ENCODE peak calls at places on chromosomes 3 and 15, in five cellular contexts. I is fibroblast of the aortic adventitia, Z is Karpas-422, S is adipocyte, M is body of pancreas. K is an unnamed sample.

GRCh38 chr3:45942051-45942825 is 1.0 kb upstream of the CXCR6 start:
- DNase-seq in I (no peak), S (no peak), Z (no peak), M (no peak), K (peak)

GRCh38 chr15:74458473-74458872 is 2.5 kb downstream of the UBL7 start:
- DNase-seq in M (no peak), I (no peak), S (no peak), Z (no peak), K (no peak)

GRCh38 chr3:78765671-78766485 is 1001.9 kb downstream of the ROBO1 start:
- DNase-seq in Z (no peak), S (peak), M (no peak), I (no peak), K (no peak)

GRCh38 chr3:44845528-44846520 is 15.9 kb upstream of the TMEM42 start:
- DNase-seq in Z (peak), I (peak), M (no peak), S (peak), K (no peak)

GRCh38 chr3:107212709-107213664 is 164.3 kb upstream of the CCDC54 start:
- DNase-seq in M (no peak), Z (no peak), S (no peak), I (peak), K (no peak)

GRCh38 chr15:86797135-86797534 is 717.5 kb downstream of the AGBL1 start:
- DNase-seq in S (no peak), I (no peak), Z (no peak), M (no peak), K (no peak)

GRCh38 chr15:87827126-87827525 is 429.4 kb downstream of the NTRK3 start:
- DNase-seq in S (peak), I (peak), Z (no peak), M (no peak), K (no peak)

GRCh38 chr3:192281207-192281880 is 446.0 kb downstream of the FGF12 start:
- DNase-seq in M (no peak), I (no peak), S (no peak), Z (no peak), K (no peak)

GRCh38 chr15:74956648-74957300 is at the start of gene RPP25:
- DNase-seq in M (peak), Z (peak), I (peak), S (peak), K (no peak)

GRCh38 chr3:144687862-144688261 is 716.2 kb downstream of the DIPK2A start:
- DNase-seq in Z (peak), S (no peak), M (no peak), I (peak), K (peak)

GRCh38 chr3:155065537-155065936 is 14.6 kb upstream of the MME start:
- DNase-seq in I (peak), M (no peak), S (peak), Z (no peak), K (no peak)

GRCh38 chr3:189914799-189915198 is 205.9 kb downstream of the P3H2 start:
- DNase-seq in M (no peak), I (peak), Z (no peak), S (peak), K (no peak)

GRCh38 chr15:66738595-66738994 is 36.6 kb downstream of the SMAD6 start:
- DNase-seq in I (no peak), S (no peak), Z (no peak), M (no peak), K (no peak)

GRCh38 chr3:150059729-150060128 is 89.0 kb upstream of the PFN2 start:
- DNase-seq in I (no peak), Z (no peak), M (no peak), S (no peak), K (no peak)

GRCh38 chr3:156037356-156037755 is 83.0 kb upstream of the KCNAB1 start:
- DNase-seq in I (no peak), S (no peak), M (no peak), Z (no peak), K (no peak)

GRCh38 chr15:40937762-40938529 is 8.8 kb downstream of the DLL4 start:
- DNase-seq in I (no peak), M (no peak), S (no peak), Z (peak), K (no peak)

GRCh38 chr3:62149962-62150361 is 223.4 kb downstream of the FEZF2 start:
- DNase-seq in M (no peak), S (peak), I (peak), Z (no peak), K (peak)

GRCh38 chr15:64845183-64845611 is 3.5 kb downstream of the PLEKHO2 start:
- DNase-seq in Z (no peak), S (no peak), M (no peak), I (peak), K (peak)

GRCh38 chr3:177836671-177837070 is 639.4 kb upstream of the TBL1XR1 start:
- DNase-seq in M (no peak), S (no peak), Z (no peak), I (peak), K (no peak)

GRCh38 chr15:85583404-85584390 is 203.3 kb downstream of the AKAP13 start:
- DNase-seq in M (no peak), I (peak), Z (peak), S (no peak), K (peak)

GRCh38 chr3:45656575-45657363 is 32.4 kb upstream of the SACM1L start:
- DNase-seq in M (peak), Z (peak), I (peak), S (peak), K (peak)

GRCh38 chr15:77032647-77033416 is 37.9 kb downstream of the PSTPIP1 start:
- DNase-seq in Z (no peak), S (no peak), M (peak), I (no peak), K (no peak)

GRCh38 chr3:13389378-13389777 is 30.7 kb downstream of the NUP210 start:
- DNase-seq in M (no peak), I (no peak), Z (no peak), S (no peak), K (no peak)

GRCh38 chr3:39150170-39150802 is 3.1 kb downstream of the CSRNP1 start:
- DNase-seq in S (peak), Z (peak), M (no peak), I (no peak), K (no peak)

GRCh38 chr3:11629716-11630115 is 14.0 kb downstream of the VGLL4 start:
- DNase-seq in S (peak), M (no peak), Z (no peak), I (peak), K (no peak)

DNA sequence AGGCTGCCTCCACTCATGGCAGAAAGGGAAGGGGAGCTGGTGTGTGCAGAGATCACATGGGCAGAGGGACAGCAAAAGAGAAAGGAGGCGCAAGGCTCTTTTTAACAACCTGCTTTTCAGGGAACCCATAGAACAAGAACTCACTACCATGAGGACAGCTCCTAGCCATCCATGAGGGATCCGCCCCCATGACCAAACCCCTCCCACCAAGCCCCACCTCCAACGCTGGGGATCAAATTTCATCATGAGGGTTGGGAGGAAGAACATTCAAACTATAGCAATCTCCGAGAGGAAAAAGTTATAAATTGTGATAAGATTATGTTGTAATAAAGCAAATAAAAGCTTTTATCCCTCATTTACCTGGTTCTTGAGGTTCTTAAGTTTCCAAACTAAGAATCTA is 84.7 kb upstream of the LMCD1 start:
- DNase-seq in M (peak), Z (peak), I (peak), S (peak), K (peak)
- H3K4me3 ChIP-seq in M (no peak), Z (no peak), I (no peak), S (no peak), K (no peak)

GRCh38 chr3:131349946-131350347 is 31.6 kb upstream of the NUDT16 start:
- DNase-seq in M (no peak), S (peak), I (peak), Z (no peak), K (peak)
- H3K4me3 ChIP-seq in M (no peak), S (no peak), I (no peak), Z (no peak), K (no peak)

GRCh38 chr15:68820589-68821189 is at the start of gene ANP32A:
- DNase-seq in S (peak), Z (peak), M (peak), I (peak), K (peak)

GRCh38 chr15:68821190-68821897 is 649 bp upstream of the ANP32A start:
- DNase-seq in I (no peak), S (peak), M (no peak), Z (peak), K (no peak)

GRCh38 chr15:68822818-68823217 is 2.1 kb upstream of the ANP32A start:
- DNase-seq in Z (no peak), M (no peak), S (no peak), I (no peak), K (no peak)

GRCh38 chr15:68821898-68822380 is 1.2 kb upstream of the ANP32A start:
- DNase-seq in M (no peak), S (peak), Z (peak), I (peak), K (peak)

DNA sequence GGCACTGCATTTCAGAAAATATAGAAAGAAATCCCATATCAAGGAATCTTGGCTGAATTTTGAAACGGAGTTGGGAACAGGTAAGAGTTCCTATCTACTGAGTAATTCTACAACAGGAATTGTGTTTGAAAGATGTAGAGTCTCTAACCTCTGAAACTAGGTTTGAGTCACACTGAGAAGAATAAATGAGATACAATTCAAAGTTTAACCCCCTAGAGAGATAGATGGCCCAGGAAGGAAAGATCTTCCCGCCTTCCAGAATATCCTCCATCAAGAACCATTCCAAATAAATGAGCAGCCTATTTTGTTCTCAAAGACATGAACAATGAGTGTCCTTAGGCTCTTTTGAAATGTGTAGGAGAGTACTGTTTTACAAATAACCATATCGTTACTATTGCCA is 2.9 kb upstream of the ANP32A start:
- DNase-seq in Z (no peak), M (no peak), I (no peak), S (no peak), K (no peak)
- H3K4me3 ChIP-seq in Z (no peak), M (no peak), I (no peak), S (no peak), K (no peak)

GRCh38 chr15:70089692-70089971 is 8.1 kb downstream of the TLE3 start:
- DNase-seq in M (no peak), S (no peak), I (no peak), Z (no peak), K (no peak)
- H3K4me3 ChIP-seq in M (no peak), S (peak), I (no peak), Z (no peak), K (no peak)

GRCh38 chr15:29103825-29104565 is 165.6 kb downstream of the NSMCE3 start:
- DNase-seq in M (peak), S (peak), I (peak), Z (peak), K (no peak)
- H3K4me3 ChIP-seq in M (no peak), S (peak), I (peak), Z (no peak), K (no peak)

DNA sequence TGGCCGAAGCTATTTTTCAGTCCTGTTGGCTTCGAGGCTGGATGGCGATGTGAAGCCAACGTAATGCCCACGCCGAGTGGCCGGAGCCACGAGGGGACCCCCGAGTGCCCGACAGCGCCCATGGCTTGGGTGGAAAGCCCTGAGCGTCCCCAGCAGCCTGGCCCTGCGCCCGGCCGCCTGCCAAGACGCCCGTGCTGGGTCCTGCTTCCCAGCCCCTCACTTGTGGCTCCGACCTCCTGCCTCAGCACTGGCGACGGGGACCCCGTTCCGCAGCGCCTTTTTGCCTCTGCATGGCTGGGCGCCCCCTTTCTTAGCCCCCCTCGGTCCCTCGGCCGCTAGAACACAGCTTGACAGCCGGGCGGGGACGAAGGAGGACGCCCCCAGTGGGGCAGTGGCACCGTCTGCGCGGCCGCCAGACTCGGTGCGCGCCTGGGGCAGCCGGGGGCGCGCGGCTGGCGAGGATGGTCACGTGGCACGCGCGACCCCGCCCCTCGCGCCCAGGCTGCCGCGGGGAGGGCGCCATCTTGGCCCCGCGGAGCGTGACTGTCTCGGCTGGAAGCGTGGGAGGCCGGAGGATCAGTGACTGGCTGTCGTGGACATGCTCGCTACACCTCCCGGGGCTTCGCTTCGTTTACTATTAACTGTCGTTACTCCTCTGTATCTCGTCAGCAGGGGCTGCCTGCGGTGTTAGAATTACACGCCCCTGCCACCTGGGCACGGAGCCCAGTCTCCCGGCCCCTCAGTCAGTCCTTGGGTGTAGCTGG is 626 bp upstream of the GPR176 start:
- DNase-seq in I (peak), M (peak), Z (peak), S (peak), K (peak)
- H3K4me3 ChIP-seq in I (peak), M (peak), Z (peak), S (peak), K (peak)

GRCh38 chr15:39171944-39172368 is 408.9 kb upstream of the THBS1 start:
- DNase-seq in M (peak), I (peak), S (peak), Z (no peak), K (peak)

GRCh38 chr15:39173426-39173825 is 407.5 kb upstream of the THBS1 start:
- DNase-seq in M (no peak), Z (no peak), S (no peak), I (no peak), K (no peak)

GRCh38 chr15:39174332-39174731 is 406.5 kb upstream of the THBS1 start:
- DNase-seq in I (no peak), M (no peak), Z (no peak), S (no peak), K (no peak)

GRCh38 chr15:39177561-39177960 is 403.3 kb upstream of the THBS1 start:
- DNase-seq in M (no peak), I (no peak), Z (no peak), S (no peak), K (no peak)

GRCh38 chr15:39172380-39173281 is 408.2 kb upstream of the THBS1 start:
- DNase-seq in S (no peak), I (no peak), Z (no peak), M (peak), K (peak)
- H3K4me3 ChIP-seq in S (no peak), I (no peak), Z (no peak), M (no peak), K (peak)